ENCODE peak calls at places on chromosomes 6 and 20, in five cellular contexts. H, S, L, R and A are unnamed samples.

GRCh38 chr6:166627875-166628849 is 1.1 kb upstream of the RPS6KA2 start:
- DNase-seq in H (peak; percentile 62), S (peak; percentile 87), R (peak; percentile 25), L (peak; percentile 89), A (peak; percentile 17)

GRCh38 chr6:43970913-43971775 is 156.1 kb downstream of the MRPL14 start:
- DNase-seq in R (no peak), H (no peak), L (no peak), S (no peak), A (no peak)

GRCh38 chr6:2840794-2841061 is 935 bp downstream of the SERPINB1 start:
- DNase-seq in S (no peak), L (no peak), R (no peak), H (no peak), A (no peak)

GRCh38 chr6:132734694-132735236 is 20.9 kb upstream of the VNN1 start:
- DNase-seq in S (no peak), R (peak; percentile 78), L (no peak), H (no peak), A (no peak)

GRCh38 chr6:145206247-145206907 is 528.9 kb downstream of the EPM2A start:
- DNase-seq in L (no peak), H (no peak), S (no peak), R (no peak), A (no peak)

GRCh38 chr6:44119704-44120262 is 7.5 kb downstream of the MRPL14 start:
- DNase-seq in R (no peak), H (no peak), S (no peak), L (no peak), A (no peak)

GRCh38 chr20:34017610-34018009 is 23.9 kb downstream of the RALY start:
- DNase-seq in S (no peak), R (no peak), L (no peak), H (no peak), A (no peak)

GRCh38 chr6:154705471-154706113 is 27.6 kb upstream of the SCAF8 start:
- DNase-seq in L (peak; percentile 10), H (no peak), S (no peak), R (no peak), A (no peak)

GRCh38 chr20:17614812-17615644 is 45.2 kb downstream of the DSTN start:
- DNase-seq in S (no peak), R (no peak), H (no peak), L (no peak), A (no peak)

GRCh38 chr6:53734473-53735299 is 60.1 kb upstream of the LRRC1 start:
- DNase-seq in S (peak; percentile 29), H (peak; percentile 24), R (peak; percentile 31), L (peak; percentile 64), A (peak; percentile 37)

GRCh38 chr6:21396313-21396712 is 197.2 kb upstream of the SOX4 start:
- DNase-seq in L (no peak), R (no peak), S (no peak), H (no peak), A (no peak)

GRCh38 chr6:151181701-151182367 is 57.9 kb upstream of the AKAP12 start:
- DNase-seq in L (no peak), R (no peak), S (no peak), H (no peak), A (no peak)

GRCh38 chr20:38139919-38140753 is 24.9 kb downstream of the TGM2 start:
- DNase-seq in R (no peak), L (no peak), H (no peak), S (no peak), A (no peak)

GRCh38 chr6:167668754-167669552 is 157.8 kb upstream of the AFDN start:
- DNase-seq in L (no peak), S (no peak), R (no peak), H (no peak), A (no peak)

GRCh38 chr6:18047406-18047805 is 60.0 kb upstream of the KIF13A start:
- DNase-seq in R (no peak), S (no peak), H (no peak), L (no peak), A (no peak)

GRCh38 chr20:50110141-50111047 is 2.6 kb downstream of the UBE2V1 start:
- DNase-seq in L (no peak), S (no peak), H (peak; percentile 68), R (peak; percentile 45), A (no peak)

GRCh38 chr20:62190639-62191411 is 8.0 kb downstream of the MTG2 start:
- DNase-seq in H (no peak), L (no peak), S (no peak), R (no peak), A (no peak)

GRCh38 chr6:98841114-98841513 is 6.7 kb downstream of the POU3F2 start:
- DNase-seq in H (no peak), R (no peak), S (no peak), L (no peak), A (no peak)

GRCh38 chr6:98841589-98842488 is 7.5 kb downstream of the POU3F2 start:
- DNase-seq in H (no peak), R (no peak), L (peak; percentile 44), S (no peak), A (no peak)

GRCh38 chr6:98840385-98840784 is 6.0 kb downstream of the POU3F2 start:
- DNase-seq in L (peak; percentile 1), H (no peak), R (no peak), S (no peak), A (no peak)

GRCh38 chr6:98838027-98838426 is 3.7 kb downstream of the POU3F2 start:
- DNase-seq in R (no peak), H (no peak), S (no peak), L (peak; percentile 45), A (no peak)

GRCh38 chr6:98839788-98840361 is 5.5 kb downstream of the POU3F2 start:
- DNase-seq in H (no peak), L (peak; percentile 69), S (no peak), R (peak; percentile 27), A (no peak)
- H3K4me3 ChIP-seq in H (no peak overlapping the region), L (no peak overlapping the region), S (no peak overlapping the region), R (no peak overlapping the region), A (no peak overlapping the region)

GRCh38 chr20:16107172-16107870 is 465.9 kb downstream of the KIF16B start:
- DNase-seq in H (no peak), R (no peak), L (peak; percentile 24), S (no peak), A (no peak)

GRCh38 chr20:16115891-16116577 is 457.2 kb downstream of the KIF16B start:
- DNase-seq in S (peak; percentile 23), R (no peak), L (peak; percentile 8), H (no peak), A (no peak)

GRCh38 chr20:16106191-16106849 is 466.9 kb downstream of the KIF16B start:
- DNase-seq in R (peak; percentile 27), L (no peak), H (no peak), S (no peak), A (no peak)

GRCh38 chr20:16111132-16111852 is 462.0 kb downstream of the KIF16B start:
- DNase-seq in L (peak; percentile 8), R (no peak), H (no peak), S (no peak), A (no peak)

DNA sequence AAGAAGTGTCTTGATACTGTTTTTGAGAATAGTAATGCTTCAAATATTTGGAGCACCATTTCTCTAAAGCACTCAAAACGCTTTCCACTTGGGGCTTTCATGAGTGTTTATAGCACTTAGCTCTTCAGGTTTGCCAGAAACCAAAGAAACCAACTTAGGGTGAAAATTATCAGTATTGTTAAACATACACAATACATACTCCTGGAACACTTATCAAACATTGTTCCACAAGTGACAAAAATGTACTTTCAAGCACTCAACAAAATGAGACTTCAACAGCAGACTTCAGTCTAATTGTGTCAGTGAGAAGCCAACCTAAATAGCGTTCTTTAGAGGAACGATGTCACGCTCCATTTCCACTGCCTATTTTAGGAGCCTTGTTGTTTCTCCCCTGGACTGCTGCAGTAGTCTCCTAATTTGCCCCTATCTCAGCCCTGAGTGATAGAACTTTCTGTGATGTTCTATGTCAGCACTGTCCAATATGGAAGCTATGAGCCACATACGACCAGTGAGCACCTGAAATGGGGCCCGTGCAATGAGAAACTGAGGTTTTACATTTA is 461.3 kb downstream of the KIF16B start:
- DNase-seq in H (no peak), S (no peak), L (no peak), R (no peak), A (no peak)
- H3K27ac ChIP-seq in H (no peak overlapping the region), S (no peak overlapping the region), L (no peak overlapping the region), R (no peak overlapping the region), A (no peak overlapping the region)

GRCh38 chr6:1612386-1612893 is 2.7 kb downstream of the FOXC1 start:
- DNase-seq in H (no peak), R (no peak), L (no peak), S (no peak), A (no peak)
- H3K4me1 ChIP-seq in H (peaks cover 34% of the 10 kb centered on the region), R (peaks cover 27% of the 10 kb centered on the region), L (peaks cover 11% of the 10 kb centered on the region), S (peaks cover 36% of the 10 kb centered on the region), A (peaks cover 4% of the 10 kb centered on the region)

GRCh38 chr6:73644941-73645591 is 8.7 kb downstream of the SLC17A5 start:
- DNase-seq in R (no peak), L (no peak), S (no peak), H (no peak), A (no peak)
- H3K4me3 ChIP-seq in R (no peak overlapping the region), L (peak overlapping the region; percentile 48), S (peak overlapping the region; percentile 49), H (peak overlapping the region; percentile 20), A (peak overlapping the region; percentile 14)

DNA sequence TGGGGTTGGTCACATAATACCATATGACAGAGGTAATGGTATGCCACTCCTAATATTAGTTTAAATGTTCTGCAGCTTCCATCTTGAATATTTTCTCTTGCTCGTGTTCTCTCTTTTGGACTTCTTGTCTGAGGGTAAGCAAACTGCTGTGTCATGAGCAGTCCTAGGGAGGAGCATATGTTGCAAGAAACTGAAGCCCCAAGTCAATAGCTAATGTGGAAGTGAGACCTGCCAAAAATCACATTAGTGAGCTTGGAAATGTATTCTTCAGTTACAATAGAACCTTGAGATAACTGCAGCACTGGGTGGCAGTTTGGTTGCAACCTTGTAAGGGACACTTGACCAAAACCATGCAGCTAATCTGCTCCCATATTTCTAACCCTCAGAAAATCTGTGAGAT is 178.2 kb upstream of the IMPG1 start:
- DNase-seq in H (no peak), L (no peak), R (no peak), S (no peak), A (no peak)
- H3K27ac ChIP-seq in H (no peak overlapping the region), L (no peak overlapping the region), R (no peak overlapping the region), S (no peak overlapping the region), A (no peak overlapping the region)

GRCh38 chr6:37072526-37072925 is 67.1 kb downstream of the FGD2 start:
- DNase-seq in R (no peak), S (no peak), H (no peak), L (no peak), A (peak; percentile 28)
- H3K4me1 ChIP-seq in R (peaks cover 70% of the 10 kb centered on the region), S (peaks cover 3% of the 10 kb centered on the region), H (peaks cover 8% of the 10 kb centered on the region), L (peaks cover 20% of the 10 kb centered on the region), A (peaks cover 11% of the 10 kb centered on the region)

DNA sequence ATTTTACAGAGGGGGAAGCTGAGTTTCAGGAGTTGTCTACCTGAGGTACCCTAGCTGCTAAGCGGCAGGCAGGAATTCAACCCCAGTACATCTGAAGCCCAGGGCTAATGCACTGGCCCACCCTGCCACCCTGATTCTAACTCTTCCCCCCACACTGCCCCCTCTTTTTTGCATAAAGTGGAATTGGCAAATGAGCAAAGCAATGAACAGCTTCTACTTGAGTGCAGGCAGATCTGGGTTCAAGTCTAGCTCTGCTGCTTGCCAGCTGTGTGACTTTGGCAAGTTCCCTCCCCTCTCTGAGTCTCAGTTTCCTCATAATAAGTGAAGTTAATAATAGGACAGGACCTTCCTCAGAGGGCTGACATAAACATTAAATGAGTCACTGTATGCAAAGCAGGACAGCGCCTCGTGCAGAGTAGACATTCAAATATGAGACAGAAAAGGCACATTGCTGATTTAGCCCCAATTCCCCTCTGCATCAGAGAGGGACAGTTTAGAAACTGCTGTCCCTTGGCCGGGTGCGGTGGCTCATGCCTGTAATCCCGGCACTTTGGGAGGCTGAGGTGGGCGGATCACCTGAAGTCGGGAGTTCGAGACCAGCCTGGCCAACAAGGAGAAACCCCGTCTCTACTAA is 4.7 kb downstream of the ADA start:
- DNase-seq in S (no peak), H (no peak), L (no peak), R (no peak), A (no peak)
- H3K4me3 ChIP-seq in S (no peak overlapping the region), H (peak overlapping the region; percentile 30), L (no peak overlapping the region), R (no peak overlapping the region), A (peak overlapping the region; percentile 15)